ENCODE peak calls at places on chromosomes 4 and X, in five cellular contexts. One of them, this sample, is unnamed.

GRCh38 chrX:96006281-96006680 is 678.4 kb upstream of the DIAPH2 start:
- DNase-seq in CD8-positive, alpha-beta memory T cell: no peak
- DNase-seq in fibroblast of pulmonary artery: no peak
- DNase-seq in CD4-positive, alpha-beta memory T cell: no peak
- DNase-seq in bronchial epithelial cell: no peak
- DNase-seq in this sample: no peak

GRCh38 chr4:101115841-101116240 is 231.5 kb downstream of the PPP3CA start:
- DNase-seq in CD8-positive, alpha-beta memory T cell: no peak
- DNase-seq in bronchial epithelial cell: peak; percentile 36
- DNase-seq in CD4-positive, alpha-beta memory T cell: no peak
- DNase-seq in fibroblast of pulmonary artery: no peak
- DNase-seq in this sample: no peak

GRCh38 chr4:174483792-174484191 is 38.5 kb downstream of the HPGD start:
- DNase-seq in bronchial epithelial cell: no peak
- DNase-seq in CD8-positive, alpha-beta memory T cell: no peak
- DNase-seq in fibroblast of pulmonary artery: no peak
- DNase-seq in CD4-positive, alpha-beta memory T cell: no peak
- DNase-seq in this sample: no peak

GRCh38 chrX:53282313-53282712 is 929 bp upstream of the IQSEC2 start:
- DNase-seq in CD8-positive, alpha-beta memory T cell: no peak
- DNase-seq in fibroblast of pulmonary artery: peak; percentile 11
- DNase-seq in bronchial epithelial cell: no peak
- DNase-seq in CD4-positive, alpha-beta memory T cell: no peak
- DNase-seq in this sample: no peak

GRCh38 chr4:28082686-28083390 is 1222.2 kb downstream of the STIM2 start:
- DNase-seq in CD8-positive, alpha-beta memory T cell: no peak
- DNase-seq in fibroblast of pulmonary artery: no peak
- DNase-seq in CD4-positive, alpha-beta memory T cell: no peak
- DNase-seq in bronchial epithelial cell: peak; percentile 37
- DNase-seq in this sample: no peak

GRCh38 chrX:125953769-125954168 is 212.3 kb downstream of the DCAF12L2 start:
- DNase-seq in CD4-positive, alpha-beta memory T cell: no peak
- DNase-seq in bronchial epithelial cell: peak; percentile 12
- DNase-seq in fibroblast of pulmonary artery: no peak
- DNase-seq in CD8-positive, alpha-beta memory T cell: no peak
- DNase-seq in this sample: no peak

GRCh38 chr4:80097395-80098177 is 24.6 kb upstream of the ANTXR2 start:
- DNase-seq in bronchial epithelial cell: no peak
- DNase-seq in fibroblast of pulmonary artery: peak; percentile 94
- DNase-seq in CD8-positive, alpha-beta memory T cell: no peak
- DNase-seq in CD4-positive, alpha-beta memory T cell: no peak
- DNase-seq in this sample: peak; percentile 24

GRCh38 chrX:84735025-84735424 is 232.8 kb upstream of the HDX start:
- DNase-seq in fibroblast of pulmonary artery: no peak
- DNase-seq in CD4-positive, alpha-beta memory T cell: no peak
- DNase-seq in bronchial epithelial cell: peak; percentile 89
- DNase-seq in CD8-positive, alpha-beta memory T cell: no peak
- DNase-seq in this sample: no peak

GRCh38 chrX:46333550-46333949 is 211.7 kb downstream of the ZNF674 start:
- DNase-seq in CD8-positive, alpha-beta memory T cell: no peak
- DNase-seq in fibroblast of pulmonary artery: no peak
- DNase-seq in CD4-positive, alpha-beta memory T cell: no peak
- DNase-seq in bronchial epithelial cell: peak; percentile 85
- DNase-seq in this sample: no peak

GRCh38 chr4:109005523-109005922 is 242.7 kb upstream of the ETNPPL start:
- DNase-seq in CD8-positive, alpha-beta memory T cell: no peak
- DNase-seq in bronchial epithelial cell: peak; percentile 86
- DNase-seq in fibroblast of pulmonary artery: peak; percentile 42
- DNase-seq in CD4-positive, alpha-beta memory T cell: no peak
- DNase-seq in this sample: no peak

GRCh38 chr4:155066871-155067270 is 141.6 kb upstream of the NPY2R start:
- DNase-seq in bronchial epithelial cell: no peak
- DNase-seq in fibroblast of pulmonary artery: no peak
- DNase-seq in CD8-positive, alpha-beta memory T cell: no peak
- DNase-seq in CD4-positive, alpha-beta memory T cell: no peak
- DNase-seq in this sample: no peak

GRCh38 chr4:26459054-26459755 is 31.1 kb downstream of the CCKAR start:
- DNase-seq in fibroblast of pulmonary artery: peak; percentile 81
- DNase-seq in CD4-positive, alpha-beta memory T cell: peak; percentile 48
- DNase-seq in bronchial epithelial cell: peak; percentile 65
- DNase-seq in CD8-positive, alpha-beta memory T cell: peak; percentile 23
- DNase-seq in this sample: peak; percentile 66

GRCh38 chr4:168803727-168804126 is 206.3 kb downstream of the CBR4 start:
- DNase-seq in fibroblast of pulmonary artery: peak; percentile 64
- DNase-seq in bronchial epithelial cell: peak; percentile 100
- DNase-seq in CD8-positive, alpha-beta memory T cell: no peak
- DNase-seq in CD4-positive, alpha-beta memory T cell: no peak
- DNase-seq in this sample: peak; percentile 59

GRCh38 chrX:5870238-5870637 is 358.4 kb downstream of the NLGN4X start:
- DNase-seq in CD8-positive, alpha-beta memory T cell: no peak
- DNase-seq in fibroblast of pulmonary artery: no peak
- DNase-seq in CD4-positive, alpha-beta memory T cell: no peak
- DNase-seq in bronchial epithelial cell: no peak
- DNase-seq in this sample: no peak

GRCh38 chrX:151984328-151984727 is 9.9 kb upstream of the GABRE start:
- DNase-seq in CD8-positive, alpha-beta memory T cell: no peak
- DNase-seq in fibroblast of pulmonary artery: peak; percentile 95
- DNase-seq in CD4-positive, alpha-beta memory T cell: no peak
- DNase-seq in bronchial epithelial cell: peak; percentile 92
- DNase-seq in this sample: no peak

GRCh38 chrX:53440631-53441517 is 6.7 kb upstream of the HSD17B10 start:
- DNase-seq in bronchial epithelial cell: peak; percentile 61
- DNase-seq in CD8-positive, alpha-beta memory T cell: no peak
- DNase-seq in fibroblast of pulmonary artery: peak; percentile 68
- DNase-seq in CD4-positive, alpha-beta memory T cell: no peak
- DNase-seq in this sample: no peak

GRCh38 chrX:153818571-153819397 is 11.6 kb downstream of the PDZD4 start:
- DNase-seq in bronchial epithelial cell: no peak
- DNase-seq in CD4-positive, alpha-beta memory T cell: peak; percentile 48
- DNase-seq in CD8-positive, alpha-beta memory T cell: peak; percentile 58
- DNase-seq in fibroblast of pulmonary artery: no peak
- DNase-seq in this sample: no peak

GRCh38 chr4:47668810-47669408 is 169.0 kb downstream of the CORIN start:
- DNase-seq in fibroblast of pulmonary artery: peak; percentile 76
- DNase-seq in CD8-positive, alpha-beta memory T cell: peak; percentile 5
- DNase-seq in bronchial epithelial cell: peak; percentile 62
- DNase-seq in CD4-positive, alpha-beta memory T cell: peak; percentile 24
- DNase-seq in this sample: peak; percentile 16

GRCh38 chr4:188955066-188955465 is 815.8 kb downstream of the TRIML1 start:
- DNase-seq in fibroblast of pulmonary artery: no peak
- DNase-seq in CD4-positive, alpha-beta memory T cell: no peak
- DNase-seq in bronchial epithelial cell: no peak
- DNase-seq in CD8-positive, alpha-beta memory T cell: no peak
- DNase-seq in this sample: no peak

GRCh38 chr4:189048119-189048518 is 892.6 kb upstream of the FRG1 start:
- DNase-seq in CD4-positive, alpha-beta memory T cell: no peak
- DNase-seq in CD8-positive, alpha-beta memory T cell: no peak
- DNase-seq in bronchial epithelial cell: no peak
- DNase-seq in fibroblast of pulmonary artery: no peak
- DNase-seq in this sample: no peak

GRCh38 chr4:99815597-99816011 is 1.0 kb upstream of the DAPP1 start:
- DNase-seq in CD8-positive, alpha-beta memory T cell: no peak
- DNase-seq in fibroblast of pulmonary artery: peak; percentile 7
- DNase-seq in CD4-positive, alpha-beta memory T cell: no peak
- DNase-seq in bronchial epithelial cell: peak; percentile 100
- DNase-seq in this sample: no peak

GRCh38 chr4:94939791-94940530 is 182.2 kb downstream of the BMPR1B start:
- DNase-seq in CD4-positive, alpha-beta memory T cell: no peak
- DNase-seq in CD8-positive, alpha-beta memory T cell: no peak
- DNase-seq in bronchial epithelial cell: peak; percentile 83
- DNase-seq in fibroblast of pulmonary artery: no peak
- DNase-seq in this sample: no peak

GRCh38 chr4:105780176-105780575 is 71.6 kb downstream of the GSTCD start:
- DNase-seq in CD4-positive, alpha-beta memory T cell: no peak
- DNase-seq in CD8-positive, alpha-beta memory T cell: no peak
- DNase-seq in fibroblast of pulmonary artery: peak; percentile 5
- DNase-seq in bronchial epithelial cell: no peak
- DNase-seq in this sample: no peak

GRCh38 chrX:108036298-108036973 is 8.4 kb upstream of the VSIG1 start:
- DNase-seq in CD4-positive, alpha-beta memory T cell: no peak
- DNase-seq in CD8-positive, alpha-beta memory T cell: no peak
- DNase-seq in fibroblast of pulmonary artery: peak; percentile 94
- DNase-seq in bronchial epithelial cell: peak; percentile 96
- DNase-seq in this sample: peak; percentile 69

GRCh38 chrX:46279214-46279924 is 265.9 kb downstream of the ZNF674 start:
- DNase-seq in CD4-positive, alpha-beta memory T cell: no peak
- DNase-seq in bronchial epithelial cell: peak; percentile 37
- DNase-seq in CD8-positive, alpha-beta memory T cell: no peak
- DNase-seq in fibroblast of pulmonary artery: no peak
- DNase-seq in this sample: no peak

GRCh38 chrX:119672252-119672825 is 20.6 kb downstream of the SEPTIN6 start:
- DNase-seq in fibroblast of pulmonary artery: peak; percentile 45
- DNase-seq in bronchial epithelial cell: no peak
- DNase-seq in CD4-positive, alpha-beta memory T cell: no peak
- DNase-seq in CD8-positive, alpha-beta memory T cell: no peak
- DNase-seq in this sample: no peak

GRCh38 chr4:76950846-76951321 is 1.3 kb downstream of the SEPTIN11 start:
- DNase-seq in CD8-positive, alpha-beta memory T cell: no peak
- DNase-seq in CD4-positive, alpha-beta memory T cell: no peak
- DNase-seq in bronchial epithelial cell: peak; percentile 17
- DNase-seq in fibroblast of pulmonary artery: peak; percentile 47
- DNase-seq in this sample: no peak

GRCh38 chrX:13201605-13202219 is 118.1 kb downstream of the ATXN3L start:
- DNase-seq in CD8-positive, alpha-beta memory T cell: no peak
- DNase-seq in fibroblast of pulmonary artery: no peak
- DNase-seq in CD4-positive, alpha-beta memory T cell: no peak
- DNase-seq in bronchial epithelial cell: no peak
- DNase-seq in this sample: no peak

GRCh38 chr4:25223770-25224375 is 10.0 kb upstream of the PI4K2B start:
- DNase-seq in CD4-positive, alpha-beta memory T cell: peak; percentile 13
- DNase-seq in fibroblast of pulmonary artery: peak; percentile 57
- DNase-seq in CD8-positive, alpha-beta memory T cell: no peak
- DNase-seq in bronchial epithelial cell: peak; percentile 23
- DNase-seq in this sample: no peak

DNA sequence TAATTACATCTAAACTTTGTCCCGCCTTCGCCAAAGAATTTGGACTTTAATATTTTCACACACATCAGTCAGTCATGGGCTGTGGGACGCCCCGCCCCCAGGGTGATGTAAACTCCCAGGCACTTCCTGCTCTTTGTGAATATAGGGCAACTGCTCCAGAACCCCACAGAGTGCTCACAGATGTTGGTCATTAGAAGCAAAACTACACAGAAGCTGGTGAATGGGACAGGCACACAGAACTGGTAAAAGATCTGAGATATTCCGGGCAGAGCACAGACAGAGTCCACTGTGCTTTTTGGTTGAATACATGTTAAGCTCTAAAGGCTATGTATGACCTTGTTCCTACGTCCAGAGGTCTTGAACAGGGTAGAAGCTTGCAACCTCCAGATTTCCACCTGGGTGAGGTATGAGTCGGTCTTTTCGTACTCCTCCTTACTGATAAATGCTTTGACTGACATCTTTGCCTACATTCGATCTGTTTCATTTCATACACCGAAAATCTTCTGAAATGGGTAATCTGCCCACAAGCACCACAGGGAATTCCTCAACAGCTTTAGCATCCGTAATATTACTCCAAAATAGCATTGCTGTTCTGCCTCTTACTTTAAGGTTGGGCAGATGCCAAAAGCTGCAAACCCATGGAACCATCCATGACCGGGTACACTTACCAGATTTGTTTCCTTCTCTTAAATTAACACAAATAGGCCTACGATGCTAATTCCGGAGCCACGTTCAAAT is 144.6 kb downstream of the AMELX start:
- DNase-seq in CD8-positive, alpha-beta memory T cell: no peak
- DNase-seq in bronchial epithelial cell: peak; percentile 52
- DNase-seq in fibroblast of pulmonary artery: peak; percentile 65
- DNase-seq in CD4-positive, alpha-beta memory T cell: no peak
- DNase-seq in this sample: no peak
- H3K4me3 ChIP-seq in CD8-positive, alpha-beta memory T cell: no peak overlapping the region
- H3K4me3 ChIP-seq in bronchial epithelial cell: no peak overlapping the region
- H3K4me3 ChIP-seq in fibroblast of pulmonary artery: no peak overlapping the region
- H3K4me3 ChIP-seq in CD4-positive, alpha-beta memory T cell: no peak overlapping the region
- H3K4me3 ChIP-seq in this sample: no peak overlapping the region

GRCh38 chrX:3697220-3697684 is 16.2 kb downstream of the PRKX start:
- DNase-seq in bronchial epithelial cell: no peak
- DNase-seq in fibroblast of pulmonary artery: no peak
- DNase-seq in CD4-positive, alpha-beta memory T cell: no peak
- DNase-seq in CD8-positive, alpha-beta memory T cell: no peak
- DNase-seq in this sample: no peak

GRCh38 chrX:3697701-3698279 is 15.7 kb downstream of the PRKX start:
- DNase-seq in CD8-positive, alpha-beta memory T cell: no peak
- DNase-seq in CD4-positive, alpha-beta memory T cell: no peak
- DNase-seq in bronchial epithelial cell: peak; percentile 69
- DNase-seq in fibroblast of pulmonary artery: peak; percentile 49
- DNase-seq in this sample: no peak

GRCh38 chrX:3699841-3700381 is 13.5 kb downstream of the PRKX start:
- DNase-seq in CD4-positive, alpha-beta memory T cell: peak; percentile 31
- DNase-seq in CD8-positive, alpha-beta memory T cell: peak; percentile 17
- DNase-seq in fibroblast of pulmonary artery: peak; percentile 14
- DNase-seq in bronchial epithelial cell: no peak
- DNase-seq in this sample: no peak
- H3K4me3 ChIP-seq in CD4-positive, alpha-beta memory T cell: no peak overlapping the region
- H3K4me3 ChIP-seq in CD8-positive, alpha-beta memory T cell: peak overlapping the region; percentile 52
- H3K4me3 ChIP-seq in fibroblast of pulmonary artery: peak overlapping the region; percentile 28
- H3K4me3 ChIP-seq in bronchial epithelial cell: no peak overlapping the region
- H3K4me3 ChIP-seq in this sample: peak overlapping the region; percentile 32

DNA sequence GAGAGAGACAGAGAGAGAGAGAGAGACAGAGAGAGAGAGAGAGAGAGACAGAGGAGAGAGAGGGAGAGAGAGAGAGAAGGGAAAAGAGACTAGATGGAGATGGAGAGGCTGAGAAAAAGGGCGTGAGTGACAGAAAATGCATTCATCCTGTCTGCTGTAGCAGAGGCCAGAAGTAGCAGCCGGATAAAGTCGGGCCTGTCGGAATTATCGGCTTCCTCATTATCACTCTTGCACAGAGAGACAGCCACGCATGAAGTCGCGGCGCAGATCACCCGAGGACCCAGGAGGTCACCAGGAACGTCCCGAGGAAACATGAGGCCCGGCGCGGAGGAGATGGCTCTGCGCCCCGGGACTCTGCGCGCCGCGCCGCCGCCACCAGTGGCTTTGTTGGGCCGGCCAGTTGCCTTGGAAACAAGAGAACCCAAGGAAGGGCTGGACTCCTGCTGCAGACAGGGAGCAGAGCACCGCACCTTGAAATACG is 603.8 kb downstream of the PACRGL start:
- DNase-seq in CD4-positive, alpha-beta memory T cell: no peak
- DNase-seq in CD8-positive, alpha-beta memory T cell: no peak
- DNase-seq in fibroblast of pulmonary artery: no peak
- DNase-seq in bronchial epithelial cell: no peak
- DNase-seq in this sample: no peak
- H3K4me3 ChIP-seq in CD4-positive, alpha-beta memory T cell: no peak overlapping the region
- H3K4me3 ChIP-seq in CD8-positive, alpha-beta memory T cell: no peak overlapping the region
- H3K4me3 ChIP-seq in fibroblast of pulmonary artery: no peak overlapping the region
- H3K4me3 ChIP-seq in bronchial epithelial cell: no peak overlapping the region
- H3K4me3 ChIP-seq in this sample: no peak overlapping the region

GRCh38 chr4:167652267-167652666 is 418.0 kb upstream of the SPOCK3 start:
- DNase-seq in bronchial epithelial cell: no peak
- DNase-seq in CD8-positive, alpha-beta memory T cell: no peak
- DNase-seq in fibroblast of pulmonary artery: no peak
- DNase-seq in CD4-positive, alpha-beta memory T cell: no peak
- DNase-seq in this sample: no peak
- H3K4me3 ChIP-seq in bronchial epithelial cell: no peak overlapping the region
- H3K4me3 ChIP-seq in CD8-positive, alpha-beta memory T cell: no peak overlapping the region
- H3K4me3 ChIP-seq in fibroblast of pulmonary artery: no peak overlapping the region
- H3K4me3 ChIP-seq in CD4-positive, alpha-beta memory T cell: no peak overlapping the region
- H3K4me3 ChIP-seq in this sample: no peak overlapping the region